ENCODE peak calls at places on chromosomes 4 and X, in eight cellular contexts. M, Q, Y, K, V, C, H and W are unnamed samples.

GRCh38 chr4:153257151-153257620 is 52.9 kb downstream of the TRIM2 start:
- DNase-seq in M (no peak), Q (no peak), Y (no peak), K (no peak), V (no peak), C (no peak), H (no peak), W (no peak)

GRCh38 chr4:142236268-142236667 is 599.9 kb downstream of the IL15 start:
- DNase-seq in M (no peak), Q (no peak), Y (no peak), K (no peak), V (no peak), C (no peak), H (no peak), W (no peak)

GRCh38 chrX:25858273-25858880 is 279.8 kb upstream of the MAGEB18 start:
- DNase-seq in M (no peak), Q (no peak), Y (no peak), K (no peak), V (no peak), C (no peak), H (no peak), W (no peak)

GRCh38 chr4:7415927-7416686 is 18.6 kb downstream of the PSAPL1 start:
- DNase-seq in M (peak; percentile 38), Q (no peak), Y (no peak), K (no peak), V (no peak), C (peak; percentile 8), H (peak; percentile 20), W (peak; percentile 56)

GRCh38 chr4:65670331-65671031 is at the start of gene EPHA5:
- DNase-seq in M (peak; percentile 79), Q (no peak), Y (no peak), K (no peak), V (peak; percentile 69), C (peak; percentile 28), H (peak; percentile 66), W (peak; percentile 72)

GRCh38 chr4:97103252-97103651 is 1040.0 kb downstream of the STPG2 start:
- DNase-seq in M (no peak), Q (no peak), Y (no peak), K (no peak), V (no peak), C (no peak), H (no peak), W (no peak)

GRCh38 chr4:165627128-165627527 is 245.9 kb upstream of the TLL1 start:
- DNase-seq in M (no peak), Q (no peak), Y (no peak), K (no peak), V (no peak), C (no peak), H (no peak), W (no peak)

GRCh38 chr4:17094209-17094608 is 195.8 kb upstream of the LDB2 start:
- DNase-seq in M (no peak), Q (no peak), Y (no peak), K (no peak), V (no peak), C (no peak), H (no peak), W (no peak)

GRCh38 chr4:49032440-49033161 is 46.5 kb downstream of the CWH43 start:
- DNase-seq in M (no peak), Q (no peak), Y (peak; percentile 6), K (no peak), V (no peak), C (no peak), H (no peak), W (no peak)

GRCh38 chr4:103244251-103244650 is 46.1 kb upstream of the CENPE start:
- DNase-seq in M (no peak), Q (no peak), Y (no peak), K (no peak), V (no peak), C (no peak), H (no peak), W (no peak)

GRCh38 chr4:83369825-83370639 is 35.4 kb upstream of the HPSE start:
- DNase-seq in M (no peak), Q (no peak), Y (no peak), K (no peak), V (no peak), C (no peak), H (no peak), W (no peak)

GRCh38 chrX:131544218-131544617 is 344 bp downstream of the OR13H1 start:
- DNase-seq in M (no peak), Q (no peak), Y (no peak), K (no peak), V (no peak), C (no peak), H (no peak), W (no peak)

GRCh38 chr4:186685744-186686143 is 37.9 kb downstream of the FAT1 start:
- DNase-seq in M (no peak), Q (no peak), Y (peak; percentile 35), K (no peak), V (no peak), C (no peak), H (no peak), W (no peak)

GRCh38 chr4:98581126-98581525 is 77.3 kb downstream of the TSPAN5 start:
- DNase-seq in M (no peak), Q (no peak), Y (no peak), K (no peak), V (no peak), C (no peak), H (no peak), W (no peak)

GRCh38 chr4:10180927-10181744 is 64.5 kb upstream of the WDR1 start:
- DNase-seq in M (no peak), Q (no peak), Y (no peak), K (no peak), V (no peak), C (peak; percentile 49), H (no peak), W (no peak)

GRCh38 chrX:1932231-1932630 is 317.4 kb downstream of the ASMT start:
- DNase-seq in M (no peak), Q (no peak), Y (no peak), K (no peak), V (no peak), C (no peak), H (no peak), W (no peak)

GRCh38 chr4:14280567-14280966 is 653.0 kb upstream of the BOD1L1 start:
- DNase-seq in M (no peak), Q (no peak), Y (no peak), K (no peak), V (no peak), C (no peak), H (no peak), W (no peak)
- TF ChIP-seq POLR2AphosphoS5 in M (no peak), Q (no peak), Y (no peak), K (no peak), V (no peak), C (no peak), H (no peak), W (no peak)

DNA sequence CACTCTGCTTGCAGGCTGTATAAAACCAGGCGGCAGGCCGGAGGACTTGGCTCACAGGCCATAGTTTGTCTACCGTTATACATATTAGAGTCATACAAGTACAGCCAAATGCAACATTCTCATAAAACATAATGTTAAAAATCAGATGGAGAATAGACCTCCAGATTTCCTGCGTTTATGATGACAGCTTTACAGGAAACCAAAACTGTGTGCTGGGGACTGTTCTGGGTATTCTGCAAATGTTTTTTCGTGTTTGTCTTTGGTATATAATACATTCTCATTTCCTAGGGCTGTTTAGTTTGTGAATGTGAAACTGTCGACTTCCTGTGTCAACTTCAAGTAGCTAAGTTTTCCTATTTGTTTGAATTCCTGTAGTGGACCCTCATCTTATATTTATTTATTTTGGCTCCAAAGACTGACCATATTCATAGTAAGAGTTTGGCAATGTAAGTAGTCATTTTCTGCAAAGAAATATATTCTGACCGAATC is 79.5 kb upstream of the FAM9C start:
- DNase-seq in M (no peak), Q (no peak), Y (no peak), K (no peak), V (no peak), C (no peak), H (no peak), W (no peak)
- H3K4me1 ChIP-seq in M (peaks cover 30% of the 10 kb centered on the region), Q (no peaks in the 10 kb centered on the region), Y (no peaks in the 10 kb centered on the region), K (no peaks in the 10 kb centered on the region), V (no peaks in the 10 kb centered on the region), C (no peaks in the 10 kb centered on the region), H (peaks cover 4% of the 10 kb centered on the region), W (peaks cover 15% of the 10 kb centered on the region)

DNA sequence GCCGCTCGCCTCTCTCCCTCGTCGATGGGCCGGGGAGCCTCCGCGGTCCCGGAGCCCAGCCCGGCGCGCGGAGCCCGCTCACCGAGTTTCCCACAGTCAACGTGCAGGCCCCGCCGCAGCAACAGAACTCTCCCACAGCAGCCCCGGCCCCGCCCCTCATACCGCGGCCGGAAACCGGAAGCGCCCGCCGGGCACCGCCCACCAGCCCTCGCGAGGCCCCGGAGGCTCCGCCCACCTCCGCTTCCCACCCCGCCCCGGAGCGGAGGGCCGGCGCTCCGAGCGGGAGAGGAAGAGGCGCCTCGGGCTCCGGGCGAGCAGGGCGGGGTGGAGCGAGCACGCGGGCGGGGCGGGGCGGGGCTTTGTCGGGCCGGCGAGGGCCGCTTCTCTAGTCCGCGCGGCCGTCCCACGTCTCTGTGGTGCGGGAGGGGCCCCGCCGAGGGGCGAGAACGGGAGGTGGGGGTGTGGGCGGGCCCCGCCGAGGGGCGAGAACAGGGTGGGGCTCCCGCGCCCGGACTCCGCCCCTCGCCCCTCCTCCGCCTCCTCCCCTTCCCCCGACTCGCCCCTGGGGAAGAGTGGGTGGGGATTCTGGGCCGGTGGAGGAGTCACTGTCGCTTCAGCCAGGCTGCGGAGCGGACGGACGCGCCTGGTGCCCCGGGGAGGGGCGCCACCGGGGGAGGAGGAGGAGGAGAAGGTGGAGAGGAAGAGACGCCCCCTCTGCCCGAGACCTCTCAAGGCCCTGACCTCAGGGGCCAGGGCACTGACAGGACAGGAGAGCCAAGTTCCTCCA is at the start of the genes ABCD1 and BCAP31:
- DNase-seq in M (peak; percentile 90), Q (peak; percentile 80), Y (peak; percentile 49), K (peak; percentile 92), V (peak; percentile 82), C (peak; percentile 88), H (peak; percentile 90), W (peak; percentile 97)
- TF ChIP-seq POLR2A in M (no peak), Q (peak; percentile 23), Y (no peak), K (peak; percentile 84), V (peak; percentile 85), C (peak; percentile 68), H (peak; percentile 23), W (peak; percentile 52)

GRCh38 chrX:119686087-119686639 is 6.8 kb downstream of the SEPTIN6 start:
- DNase-seq in M (no peak), Q (no peak), Y (no peak), K (peak; percentile 41), V (no peak), C (no peak), H (no peak), W (peak; percentile 79)

GRCh38 chrX:119684916-119685224 is 8.1 kb downstream of the SEPTIN6 start:
- DNase-seq in M (no peak), Q (no peak), Y (no peak), K (no peak), V (no peak), C (no peak), H (no peak), W (no peak)

GRCh38 chrX:119682019-119682989 is 10.7 kb downstream of the SEPTIN6 start:
- DNase-seq in M (no peak), Q (no peak), Y (no peak), K (no peak), V (no peak), C (no peak), H (no peak), W (no peak)

GRCh38 chrX:119687661-119688413 is 5.1 kb downstream of the SEPTIN6 start:
- DNase-seq in M (no peak), Q (no peak), Y (no peak), K (no peak), V (no peak), C (no peak), H (no peak), W (no peak)

GRCh38 chrX:119685225-119686066 is 7.5 kb downstream of the SEPTIN6 start:
- DNase-seq in M (no peak), Q (peak; percentile 27), Y (no peak), K (no peak), V (no peak), C (peak; percentile 65), H (no peak), W (no peak)
- TF ChIP-seq POLR2AphosphoS5 in M (no peak), Q (no peak), Y (no peak), K (peak; percentile 41), V (no peak), C (peak; percentile 37), H (peak; percentile 55), W (peak; percentile 75)